ENCODE peak calls at places on chromosome 1, in ten cellular contexts. One of them, this sample, is unnamed.

GRCh38 chr1:229116114-229116513 is 154.8 kb upstream of the RAB4A start:
- DNase-seq in RPMI8226: no peak
- DNase-seq in cardiac muscle cell: peak
- DNase-seq in astrocyte of the spinal cord: no peak
- DNase-seq in amniotic stem cell: no peak
- DNase-seq in left lung: no peak
- DNase-seq in Daoy: no peak
- DNase-seq in SJSA1: no peak
- DNase-seq in heart right ventricle: no peak
- DNase-seq in LoVo: no peak
- DNase-seq in this sample: no peak

GRCh38 chr1:147089457-147089856 is 82.8 kb downstream of the PRKAB2 start:
- DNase-seq in RPMI8226: no peak
- DNase-seq in cardiac muscle cell: no peak
- DNase-seq in astrocyte of the spinal cord: no peak
- DNase-seq in amniotic stem cell: no peak
- DNase-seq in left lung: no peak
- DNase-seq in Daoy: no peak
- DNase-seq in SJSA1: no peak
- DNase-seq in heart right ventricle: no peak
- DNase-seq in LoVo: no peak
- DNase-seq in this sample: no peak

GRCh38 chr1:70071597-70071996 is 133.8 kb downstream of the LRRC40 start:
- DNase-seq in RPMI8226: no peak
- DNase-seq in cardiac muscle cell: peak
- DNase-seq in astrocyte of the spinal cord: peak
- DNase-seq in amniotic stem cell: no peak
- DNase-seq in left lung: no peak
- DNase-seq in Daoy: no peak
- DNase-seq in SJSA1: no peak
- DNase-seq in heart right ventricle: peak
- DNase-seq in LoVo: no peak
- DNase-seq in this sample: no peak

GRCh38 chr1:62437273-62437945 is 560 bp downstream of the USP1 start:
- DNase-seq in RPMI8226: peak
- DNase-seq in cardiac muscle cell: peak
- DNase-seq in astrocyte of the spinal cord: peak
- DNase-seq in amniotic stem cell: no peak
- DNase-seq in left lung: peak
- DNase-seq in Daoy: peak
- DNase-seq in SJSA1: no peak
- DNase-seq in heart right ventricle: no peak
- DNase-seq in LoVo: no peak
- DNase-seq in this sample: no peak

GRCh38 chr1:81340258-81340657 is 460.5 kb upstream of the ADGRL2 start:
- DNase-seq in RPMI8226: no peak
- DNase-seq in cardiac muscle cell: peak
- DNase-seq in astrocyte of the spinal cord: no peak
- DNase-seq in amniotic stem cell: no peak
- DNase-seq in left lung: no peak
- DNase-seq in Daoy: no peak
- DNase-seq in SJSA1: no peak
- DNase-seq in heart right ventricle: no peak
- DNase-seq in LoVo: no peak
- DNase-seq in this sample: no peak

GRCh38 chr1:205568469-205569361 is 63.1 kb downstream of the ELK4 start:
- DNase-seq in RPMI8226: no peak
- DNase-seq in cardiac muscle cell: peak
- DNase-seq in astrocyte of the spinal cord: no peak
- DNase-seq in amniotic stem cell: no peak
- DNase-seq in left lung: no peak
- DNase-seq in Daoy: no peak
- DNase-seq in SJSA1: no peak
- DNase-seq in heart right ventricle: no peak
- DNase-seq in LoVo: no peak
- DNase-seq in this sample: no peak

GRCh38 chr1:209398330-209398991 is 185.1 kb upstream of the CAMK1G start:
- DNase-seq in RPMI8226: peak
- DNase-seq in cardiac muscle cell: peak
- DNase-seq in astrocyte of the spinal cord: peak
- DNase-seq in amniotic stem cell: peak
- DNase-seq in left lung: no peak
- DNase-seq in Daoy: peak
- DNase-seq in SJSA1: peak
- DNase-seq in heart right ventricle: peak
- DNase-seq in LoVo: no peak
- DNase-seq in this sample: peak

GRCh38 chr1:3352952-3353331 is 101.5 kb upstream of the ARHGEF16 start:
- DNase-seq in RPMI8226: no peak
- DNase-seq in cardiac muscle cell: peak
- DNase-seq in astrocyte of the spinal cord: peak
- DNase-seq in amniotic stem cell: no peak
- DNase-seq in left lung: no peak
- DNase-seq in Daoy: peak
- DNase-seq in SJSA1: no peak
- DNase-seq in heart right ventricle: peak
- DNase-seq in LoVo: no peak
- DNase-seq in this sample: no peak

GRCh38 chr1:226572325-226572726 is 23.8 kb downstream of the STUM start:
- DNase-seq in RPMI8226: no peak
- DNase-seq in cardiac muscle cell: no peak
- DNase-seq in astrocyte of the spinal cord: no peak
- DNase-seq in amniotic stem cell: no peak
- DNase-seq in left lung: no peak
- DNase-seq in Daoy: no peak
- DNase-seq in SJSA1: no peak
- DNase-seq in heart right ventricle: no peak
- DNase-seq in LoVo: no peak
- DNase-seq in this sample: no peak

GRCh38 chr1:228472655-228473054 is 14.5 kb upstream of the RNF187 start:
- DNase-seq in RPMI8226: no peak
- DNase-seq in cardiac muscle cell: peak
- DNase-seq in astrocyte of the spinal cord: peak
- DNase-seq in amniotic stem cell: no peak
- DNase-seq in left lung: no peak
- DNase-seq in Daoy: no peak
- DNase-seq in SJSA1: no peak
- DNase-seq in heart right ventricle: no peak
- DNase-seq in LoVo: no peak
- DNase-seq in this sample: no peak

GRCh38 chr1:67618285-67619018 is 66.5 kb upstream of the GADD45A start:
- DNase-seq in RPMI8226: no peak
- DNase-seq in cardiac muscle cell: peak
- DNase-seq in astrocyte of the spinal cord: peak
- DNase-seq in amniotic stem cell: peak
- DNase-seq in left lung: no peak
- DNase-seq in Daoy: peak
- DNase-seq in SJSA1: peak
- DNase-seq in heart right ventricle: peak
- DNase-seq in LoVo: no peak
- DNase-seq in this sample: peak